ENCODE peak calls at places on chromosomes 11 and 22, in eight cellular contexts. O is astrocyte; T is cardiac muscle cell; W is sigmoid colon; M is left lung; L is transverse colon; S is effector memory CD4-positive, alpha-beta T cell; A is ovary. D is an unnamed sample. For H3K9me3, the result is how much of the 10 kb centered on the place peaks cover.

GRCh38 chr11:103953797-103954495 is 82.5 kb upstream of the DDI1 start:
- DNase-seq in O (no peak), T (no peak), W (no peak), M (no peak), L (peak), S (no peak), A (no peak), D (no peak)

GRCh38 chr11:116070555-116070954 is 566.3 kb upstream of the CADM1 start:
- DNase-seq in O (no peak), T (no peak), W (no peak), M (no peak), L (no peak), S (no peak), A (no peak), D (no peak)

GRCh38 chr22:27474711-27475547 is 326.6 kb downstream of the MN1 start:
- DNase-seq in O (peak), T (peak), W (peak), M (no peak), L (no peak), S (no peak), A (peak), D (no peak)

GRCh38 chr11:9703280-9703679 is 39.4 kb downstream of the SWAP70 start:
- DNase-seq in O (no peak), T (no peak), W (no peak), M (no peak), L (peak), S (no peak), A (no peak), D (no peak)

GRCh38 chr11:120562806-120563425 is 51.4 kb downstream of the GRIK4 start:
- DNase-seq in O (no peak), T (peak), W (no peak), M (no peak), L (no peak), S (no peak), A (peak), D (no peak)

GRCh38 chr11:120811731-120812130 is 212.2 kb upstream of the TBCEL start:
- DNase-seq in O (no peak), T (no peak), W (no peak), M (no peak), L (no peak), S (no peak), A (no peak), D (no peak)

GRCh38 chr22:50074551-50075042 is 10.6 kb downstream of the MLC1 start:
- DNase-seq in O (no peak), T (peak), W (no peak), M (no peak), L (peak), S (no peak), A (peak), D (no peak)

GRCh38 chr22:45441158-45441557 is 27.7 kb downstream of the RIBC2 start:
- DNase-seq in O (no peak), T (peak), W (peak), M (peak), L (peak), S (no peak), A (peak), D (no peak)

GRCh38 chr22:28243539-28243938 is 324.5 kb upstream of the PITPNB start:
- DNase-seq in O (peak), T (peak), W (no peak), M (no peak), L (no peak), S (no peak), A (no peak), D (no peak)

GRCh38 chr22:17891427-17892167 is 117.3 kb upstream of the BID start:
- DNase-seq in O (no peak), T (no peak), W (no peak), M (peak), L (peak), S (no peak), A (peak), D (no peak)

GRCh38 chr22:25382762-25383161 is 163.3 kb downstream of the CRYBB2 start:
- DNase-seq in O (no peak), T (no peak), W (no peak), M (no peak), L (no peak), S (no peak), A (no peak), D (no peak)

GRCh38 chr11:116424615-116425261 is 348.0 kb downstream of the BUD13 start:
- DNase-seq in O (no peak), T (no peak), W (no peak), M (no peak), L (no peak), S (no peak), A (no peak), D (no peak)

GRCh38 chr11:76802621-76803020 is 19.5 kb downstream of the TSKU start:
- DNase-seq in O (no peak), T (no peak), W (no peak), M (no peak), L (no peak), S (no peak), A (no peak), D (no peak)

GRCh38 chr22:24977370-24978230 is 25.1 kb downstream of the KIAA1671 start:
- DNase-seq in O (no peak), T (peak), W (peak), M (peak), L (peak), S (no peak), A (peak), D (no peak)

GRCh38 chr22:47299879-47300697 is 537.6 kb downstream of the TBC1D22A start:
- DNase-seq in O (no peak), T (no peak), W (no peak), M (no peak), L (no peak), S (no peak), A (no peak), D (no peak)

GRCh38 chr22:47296405-47297260 is 534.2 kb downstream of the TBC1D22A start:
- DNase-seq in O (no peak), T (no peak), W (no peak), M (no peak), L (no peak), S (no peak), A (no peak), D (no peak)

GRCh38 chr22:47299211-47299878 is 536.9 kb downstream of the TBC1D22A start:
- DNase-seq in O (no peak), T (no peak), W (no peak), M (no peak), L (no peak), S (no peak), A (no peak), D (no peak)

GRCh38 chr22:47297261-47298016 is 535.0 kb downstream of the TBC1D22A start:
- DNase-seq in O (no peak), T (no peak), W (peak), M (no peak), L (no peak), S (no peak), A (no peak), D (no peak)

DNA sequence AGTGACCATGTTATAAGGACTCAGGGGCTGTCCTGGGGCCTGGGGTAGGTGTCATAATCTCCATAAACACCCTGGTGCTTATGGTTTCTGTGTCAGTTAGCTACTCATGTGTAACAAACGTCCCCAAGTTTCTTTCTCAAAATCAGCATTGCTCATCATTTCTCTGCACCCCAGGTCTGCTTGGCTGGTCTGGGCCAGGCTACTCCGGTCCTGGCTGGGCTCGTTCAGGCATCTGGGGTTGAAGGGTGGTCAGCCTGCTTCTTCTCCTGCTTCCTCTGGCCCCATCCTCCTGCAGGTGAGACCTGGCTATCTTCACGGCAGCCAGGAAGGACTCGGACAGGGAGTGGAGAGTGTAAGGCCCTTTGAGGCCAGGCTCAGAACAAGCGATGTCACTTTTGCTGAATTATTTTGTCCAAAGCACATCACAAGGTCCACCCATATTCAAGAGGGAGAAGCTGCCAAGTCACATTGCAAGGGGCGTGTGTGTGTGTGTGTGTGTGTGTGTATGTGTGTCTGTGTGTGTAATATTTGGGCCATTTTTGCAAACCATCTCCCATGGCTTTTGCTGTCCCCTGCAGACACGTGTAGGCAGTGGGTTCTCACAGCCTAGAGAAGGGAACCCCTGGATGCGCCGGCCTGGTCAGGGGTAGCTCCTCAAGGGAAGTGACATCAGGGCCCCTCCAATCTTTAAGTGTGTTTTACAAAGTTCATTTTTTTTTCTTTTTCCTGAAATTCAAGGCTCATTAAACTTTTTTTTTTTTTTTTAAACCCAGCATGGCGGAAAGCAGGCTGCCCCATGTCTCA is 535.8 kb downstream of the TBC1D22A start:
- DNase-seq in O (no peak), T (no peak), W (no peak), M (no peak), L (no peak), S (no peak), A (no peak), D (no peak)
- H3K9me3 ChIP-seq in O (under half), T (under half), W (under half), M (under half), L (under half), S (under half), A (under half), D (under half)

DNA sequence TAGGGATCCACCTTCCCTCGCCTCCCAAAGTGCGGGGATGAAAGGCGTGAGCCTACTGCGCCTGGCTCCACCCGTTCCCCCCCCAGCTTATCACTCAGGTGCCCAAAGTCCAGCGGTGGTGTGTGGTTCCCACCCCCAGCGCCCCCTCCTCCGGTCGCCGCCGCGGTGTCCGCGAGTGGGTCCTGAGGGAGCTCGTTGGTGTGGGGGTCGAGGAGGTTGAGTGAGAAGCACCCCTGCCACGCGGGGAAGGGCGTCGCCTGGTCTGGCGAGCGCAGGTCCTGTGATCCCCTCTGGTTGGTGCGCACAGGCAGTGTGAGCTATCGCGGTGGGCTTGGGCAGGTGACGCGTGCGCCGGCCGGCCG is 3900.6 kb upstream of the OR11H1 start:
- DNase-seq in O (no peak), T (no peak), W (no peak), M (no peak), L (no peak), S (no peak), A (no peak), D (no peak)
- H3K9me3 ChIP-seq in O (under half), T (under half), W (under half), M (under half), L (half or more), S (under half), A (under half), D (under half)

GRCh38 chr22:48825802-48826520 is 1001.7 kb downstream of the BRD1 start:
- DNase-seq in O (no peak), T (no peak), W (no peak), M (peak), L (no peak), S (no peak), A (no peak), D (no peak)
- H3K9me3 ChIP-seq in O (under half), T (under half), W (under half), M (under half), L (under half), S (under half), A (under half), D (under half)

GRCh38 chr11:123426766-123427165 is 3.3 kb upstream of the GRAMD1B start:
- DNase-seq in O (no peak), T (no peak), W (no peak), M (no peak), L (no peak), S (no peak), A (no peak), D (no peak)
- H3K9me3 ChIP-seq in O (under half), T (under half), W (under half), M (under half), L (under half), S (under half), A (under half), D (under half)

GRCh38 chr11:14346303-14346702 is 12.7 kb downstream of the RRAS2 start:
- DNase-seq in O (no peak), T (no peak), W (no peak), M (no peak), L (no peak), S (no peak), A (no peak), D (no peak)
- H3K9me3 ChIP-seq in O (under half), T (under half), W (under half), M (under half), L (under half), S (under half), A (under half), D (under half)